ENCODE peak calls at places on chromosomes 13 and 19, in seven cellular contexts. H is T-helper 1 cell, J is adrenal gland, L is T follicular helper cell, Y is SHP77 treated with DMSO at 0.1 percent for 48 hours, Z is bronchial epithelial cell, S is NCI-H345. N is an unnamed sample.

GRCh38 chr19:4109626-4109945 is 14.3 kb downstream of the MAP2K2 start:
- DNase-seq in H (no peak), J (no peak), L (no peak), Y (no peak), Z (no peak), S (no peak), N (no peak)

GRCh38 chr13:26307701-26308100 is 53.8 kb downstream of the CDK8 start:
- DNase-seq in H (no peak), J (no peak), L (no peak), Y (no peak), Z (peak), S (no peak), N (no peak)

GRCh38 chr19:850221-850978 is 1.7 kb upstream of the ELANE start:
- DNase-seq in H (no peak), J (peak), L (no peak), Y (no peak), Z (no peak), S (peak), N (no peak)

GRCh38 chr13:28347456-28348371 is 147.2 kb downstream of the FLT1 start:
- DNase-seq in H (no peak), J (no peak), L (no peak), Y (no peak), Z (no peak), S (no peak), N (no peak)

GRCh38 chr13:49652691-49653305 is 24.5 kb downstream of the ARL11 start:
- DNase-seq in H (no peak), J (peak), L (no peak), Y (peak), Z (no peak), S (no peak), N (no peak)

GRCh38 chr13:76621726-76622125 is 264.5 kb downstream of the KCTD12 start:
- DNase-seq in H (no peak), J (no peak), L (no peak), Y (no peak), Z (no peak), S (no peak), N (no peak)

GRCh38 chr13:33017410-33017929 is 1.2 kb downstream of the KL start:
- DNase-seq in H (no peak), J (peak), L (no peak), Y (no peak), Z (peak), S (no peak), N (peak)

GRCh38 chr13:111659236-111659635 is 338.8 kb downstream of the TEX29 start:
- DNase-seq in H (no peak), J (no peak), L (no peak), Y (no peak), Z (no peak), S (peak), N (no peak)

GRCh38 chr13:85525411-85525810 is 273.8 kb downstream of the SLITRK6 start:
- DNase-seq in H (no peak), J (no peak), L (no peak), Y (no peak), Z (no peak), S (no peak), N (no peak)

GRCh38 chr19:31905980-31906948 is 439.1 kb upstream of the ZNF507 start:
- DNase-seq in H (no peak), J (no peak), L (no peak), Y (no peak), Z (no peak), S (no peak), N (peak)

GRCh38 chr13:75818181-75819110 is 182.3 kb downstream of the LMO7 start:
- DNase-seq in H (no peak), J (no peak), L (no peak), Y (no peak), Z (no peak), S (no peak), N (no peak)

GRCh38 chr13:69589531-69589930 is 518.1 kb upstream of the ATXN8OS start:
- DNase-seq in H (no peak), J (no peak), L (no peak), Y (no peak), Z (no peak), S (no peak), N (no peak)

GRCh38 chr13:59873856-59874255 is 289.9 kb downstream of the DIAPH3 start:
- DNase-seq in H (no peak), J (no peak), L (no peak), Y (no peak), Z (no peak), S (no peak), N (no peak)

GRCh38 chr13:73794755-73795154 is 339.4 kb downstream of the KLF12 start:
- DNase-seq in H (no peak), J (no peak), L (no peak), Y (no peak), Z (no peak), S (no peak), N (no peak)

GRCh38 chr19:4969772-4970531 is 1.0 kb downstream of the KDM4B start:
- DNase-seq in H (no peak), J (peak), L (no peak), Y (no peak), Z (peak), S (peak), N (peak)

GRCh38 chr13:66933994-66934393 is 296.1 kb downstream of the PCDH9 start:
- DNase-seq in H (no peak), J (no peak), L (no peak), Y (no peak), Z (peak), S (no peak), N (no peak)

GRCh38 chr19:9597027-9597426 is 12.7 kb upstream of the ZNF121 start:
- DNase-seq in H (no peak), J (no peak), L (no peak), Y (no peak), Z (peak), S (no peak), N (no peak)

GRCh38 chr19:10881403-10882107 is 10.2 kb downstream of the CARM1 start:
- DNase-seq in H (no peak), J (no peak), L (no peak), Y (no peak), Z (no peak), S (no peak), N (no peak)

GRCh38 chr19:290539-291521 is at the start of gene PLPP2:
- DNase-seq in H (no peak), J (no peak), L (no peak), Y (no peak), Z (no peak), S (peak), N (peak)

GRCh38 chr13:44703371-44703770 is 127.2 kb upstream of the TSC22D1 start:
- DNase-seq in H (no peak), J (no peak), L (no peak), Y (no peak), Z (peak), S (no peak), N (no peak)

GRCh38 chr19:34150558-34150957 is 21.7 kb upstream of the LSM14A start:
- DNase-seq in H (no peak), J (no peak), L (no peak), Y (no peak), Z (no peak), S (no peak), N (no peak)

GRCh38 chr13:75481176-75482069 is 546 bp downstream of the TBC1D4 start:
- DNase-seq in H (no peak), J (peak), L (no peak), Y (no peak), Z (no peak), S (peak), N (peak)

GRCh38 chr13:113086031-113086750 is 19.4 kb upstream of the F7 start:
- DNase-seq in H (no peak), J (no peak), L (no peak), Y (no peak), Z (no peak), S (no peak), N (no peak)

GRCh38 chr13:33388254-33388998 is 102.9 kb upstream of the STARD13 start:
- DNase-seq in H (no peak), J (no peak), L (no peak), Y (no peak), Z (peak), S (no peak), N (no peak)

GRCh38 chr13:42747399-42747873 is 33.9 kb upstream of the FAM216B start:
- DNase-seq in H (no peak), J (no peak), L (no peak), Y (no peak), Z (peak), S (peak), N (no peak)

GRCh38 chr13:24323036-24323738 is 13.8 kb downstream of the C1QTNF9 start:
- DNase-seq in H (no peak), J (no peak), L (no peak), Y (no peak), Z (no peak), S (no peak), N (no peak)

GRCh38 chr19:416416-416815 is 7.5 kb upstream of the C2CD4C start:
- DNase-seq in H (no peak), J (no peak), L (no peak), Y (no peak), Z (no peak), S (no peak), N (no peak)

GRCh38 chr13:34748078-34748477 is 194.0 kb upstream of the NBEA start:
- DNase-seq in H (no peak), J (no peak), L (no peak), Y (peak), Z (peak), S (peak), N (no peak)

GRCh38 chr19:6035026-6035425 is 57.1 kb upstream of the RANBP3 start:
- DNase-seq in H (no peak), J (no peak), L (no peak), Y (no peak), Z (no peak), S (no peak), N (no peak)

GRCh38 chr19:29013325-29013724 is 199.6 kb downstream of the UQCRFS1 start:
- DNase-seq in H (no peak), J (no peak), L (no peak), Y (no peak), Z (no peak), S (no peak), N (no peak)

GRCh38 chr13:28324181-28324789 is 170.6 kb downstream of the FLT1 start:
- DNase-seq in H (peak), J (peak), L (peak), Y (peak), Z (peak), S (peak), N (peak)

GRCh38 chr19:12784871-12785430 is 6.3 kb upstream of the JUNB start:
- DNase-seq in H (no peak), J (no peak), L (no peak), Y (no peak), Z (no peak), S (no peak), N (no peak)